ENCODE peak calls at places on chromosomes 16 and 17, in seven cellular contexts. U is AG20443; Y is ovary; A is RPMI7951; K is AG04450; F is activated naive CD8-positive, alpha-beta T cell treated with anti-CD3 and anti-CD28 coated beads, Interleukin-2, amount 50 U/mL, for 24 hours; X is activated effector memory CD4-positive, alpha-beta T cell treated with anti-CD3 and anti-CD28 coated beads, Interleukin-2, amount 50 U/mL, for 16 hours. O is an unnamed sample.

GRCh38 chr16:342455-343213 is 9.9 kb downstream of the AXIN1 start:
- DNase-seq in K (no peak), U (no peak), Y (no peak), F (no peak), X (no peak), A (no peak), O (no peak)

GRCh38 chr17:65703891-65704290 is 142.4 kb upstream of the AXIN2 start:
- DNase-seq in F (no peak), A (no peak), X (no peak), Y (no peak), U (no peak), K (no peak), O (no peak)

GRCh38 chr17:19336938-19337711 is 25.4 kb downstream of the B9D1 start:
- DNase-seq in K (no peak), A (no peak), F (no peak), U (no peak), X (peak; percentile 60), Y (no peak), O (no peak)

GRCh38 chr17:218711-219110 is 37.3 kb upstream of the DOC2B start:
- DNase-seq in F (no peak), Y (no peak), X (no peak), K (no peak), U (no peak), A (no peak), O (no peak)

GRCh38 chr16:30535777-30536190 is 1.1 kb upstream of the ZNF747 start:
- DNase-seq in U (peak; percentile 90), Y (peak; percentile 73), F (peak; percentile 68), K (no peak), A (peak; percentile 67), X (peak; percentile 88), O (peak; percentile 88)

GRCh38 chr17:77613627-77614026 is 344.9 kb upstream of the TNRC6C start:
- DNase-seq in A (no peak), Y (no peak), X (peak; percentile 39), K (no peak), U (no peak), F (no peak), O (no peak)

GRCh38 chr17:77391668-77392375 is 251.1 kb downstream of the SEC14L1 start:
- DNase-seq in X (peak; percentile 75), F (peak; percentile 56), U (peak; percentile 91), A (peak; percentile 96), K (peak; percentile 96), Y (peak; percentile 72), O (peak; percentile 93)

GRCh38 chr17:6069611-6070279 is 434 bp upstream of the WSCD1 start:
- DNase-seq in A (no peak), Y (no peak), X (no peak), U (no peak), F (no peak), K (no peak), O (no peak)

GRCh38 chr16:51881731-51882130 is 665.2 kb downstream of the TOX3 start:
- DNase-seq in U (no peak), A (no peak), X (no peak), K (no peak), F (no peak), Y (no peak), O (peak; percentile 83)

GRCh38 chr17:56891751-56892150 is 22.1 kb downstream of the TRIM25 start:
- DNase-seq in Y (no peak), K (no peak), A (no peak), X (peak; percentile 82), F (peak; percentile 68), U (peak; percentile 50), O (no peak)